ENCODE peak calls at places on chromosome 6, in nine cellular contexts. N is IMR-90, S is right lobe of liver, H is endothelial cell of umbilical vein, I is heart left ventricle, O is body of pancreas, Q is A549, A is spleen, M is GM12878. Y is an unnamed sample.

GRCh38 chr6:136011475-136011874 is 160.0 kb downstream of the PDE7B start:
- DNase-seq in I (no peak), N (peak), O (no peak), Q (no peak), M (no peak), H (no peak), A (no peak), S (no peak), Y (no peak)

GRCh38 chr6:116010400-116011095 is 50.1 kb downstream of the FRK start:
- DNase-seq in A (peak), H (peak), O (peak), Q (no peak), I (peak), N (peak), S (peak), M (no peak), Y (peak)

GRCh38 chr6:26125015-26125690 is 37.9 kb downstream of the HFE start:
- DNase-seq in H (peak), I (no peak), A (peak), S (no peak), N (no peak), O (peak), M (no peak), Q (no peak), Y (peak)

GRCh38 chr6:17966451-17966850 is 21.0 kb downstream of the KIF13A start:
- DNase-seq in S (no peak), A (no peak), I (no peak), N (no peak), O (no peak), H (no peak), M (no peak), Q (no peak), Y (no peak)

GRCh38 chr6:156857573-156857972 is 80.4 kb downstream of the ARID1B start:
- DNase-seq in N (peak), S (no peak), O (no peak), Q (no peak), A (no peak), M (no peak), H (no peak), I (no peak), Y (no peak)

GRCh38 chr6:45658396-45658795 is 280.7 kb upstream of the SUPT3H start:
- DNase-seq in N (peak), M (no peak), Q (no peak), I (no peak), H (no peak), O (no peak), A (no peak), S (no peak), Y (no peak)

GRCh38 chr6:5422321-5422915 is 161.1 kb downstream of the FARS2 start:
- DNase-seq in A (no peak), S (no peak), N (peak), O (peak), M (no peak), H (peak), Q (no peak), I (no peak), Y (no peak)

GRCh38 chr6:79631800-79632172 is 657 bp downstream of the SH3BGRL2 start:
- DNase-seq in Q (no peak), N (no peak), S (no peak), H (no peak), A (no peak), I (no peak), M (no peak), O (no peak), Y (no peak)

GRCh38 chr6:163349001-163349680 is 65.4 kb upstream of the QKI start:
- DNase-seq in I (no peak), Q (no peak), N (no peak), O (no peak), A (no peak), H (no peak), M (no peak), S (no peak), Y (no peak)

GRCh38 chr6:30556006-30556713 is at the start of gene GNL1:
- DNase-seq in H (peak), Q (peak), S (peak), N (peak), A (peak), O (peak), M (peak), I (peak), Y (peak)

GRCh38 chr6:82397962-82398692 is 34.5 kb downstream of the TPBG start:
- DNase-seq in M (no peak), Q (no peak), A (no peak), H (no peak), N (peak), S (no peak), I (no peak), O (no peak), Y (no peak)

GRCh38 chr6:6665505-6665904 is 77.0 kb downstream of the LY86 start:
- DNase-seq in S (no peak), Q (no peak), N (no peak), H (peak), O (no peak), A (no peak), M (no peak), I (no peak), Y (no peak)

GRCh38 chr6:1787894-1788293 is 178.2 kb downstream of the FOXC1 start:
- DNase-seq in Q (no peak), I (no peak), S (no peak), M (no peak), N (peak), A (no peak), O (peak), H (peak), Y (no peak)

GRCh38 chr6:66307490-66307889 is 600.5 kb upstream of the EYS start:
- DNase-seq in S (no peak), A (no peak), H (no peak), M (no peak), Q (no peak), O (no peak), I (no peak), N (no peak), Y (no peak)

GRCh38 chr6:69105288-69105687 is 470.2 kb downstream of the ADGRB3 start:
- DNase-seq in N (no peak), M (no peak), H (no peak), I (no peak), O (no peak), S (no peak), Q (no peak), A (no peak), Y (no peak)

GRCh38 chr6:65566117-65566516 is 140.9 kb downstream of the EYS start:
- DNase-seq in O (no peak), H (no peak), N (no peak), Q (no peak), A (no peak), S (no peak), M (no peak), I (no peak), Y (no peak)

GRCh38 chr6:169253745-169254238 is at the start of gene THBS2:
- DNase-seq in S (no peak), N (peak), M (no peak), Q (no peak), A (no peak), H (no peak), I (peak), O (no peak), Y (peak)
- H3K4me3 ChIP-seq in S (peak), N (peak), M (no peak), Q (no peak), A (peak), H (no peak), I (peak), O (no peak), Y (peak)

GRCh38 chr6:90500458-90500857 is 86.4 kb downstream of the MAP3K7 start:
- DNase-seq in M (no peak), I (no peak), H (no peak), N (no peak), A (no peak), S (no peak), O (no peak), Q (no peak), Y (no peak)

GRCh38 chr6:90495216-90495817 is 91.6 kb downstream of the MAP3K7 start:
- DNase-seq in A (no peak), N (no peak), S (no peak), Q (no peak), H (no peak), O (no peak), I (no peak), M (no peak), Y (no peak)

GRCh38 chr6:90496191-90496590 is 90.7 kb downstream of the MAP3K7 start:
- DNase-seq in M (no peak), I (no peak), N (no peak), A (no peak), H (no peak), O (no peak), Q (no peak), S (no peak), Y (no peak)

GRCh38 chr6:90496617-90497016 is 90.3 kb downstream of the MAP3K7 start:
- DNase-seq in M (no peak), Q (no peak), O (no peak), H (peak), N (no peak), S (no peak), A (no peak), I (no peak), Y (no peak)

DNA sequence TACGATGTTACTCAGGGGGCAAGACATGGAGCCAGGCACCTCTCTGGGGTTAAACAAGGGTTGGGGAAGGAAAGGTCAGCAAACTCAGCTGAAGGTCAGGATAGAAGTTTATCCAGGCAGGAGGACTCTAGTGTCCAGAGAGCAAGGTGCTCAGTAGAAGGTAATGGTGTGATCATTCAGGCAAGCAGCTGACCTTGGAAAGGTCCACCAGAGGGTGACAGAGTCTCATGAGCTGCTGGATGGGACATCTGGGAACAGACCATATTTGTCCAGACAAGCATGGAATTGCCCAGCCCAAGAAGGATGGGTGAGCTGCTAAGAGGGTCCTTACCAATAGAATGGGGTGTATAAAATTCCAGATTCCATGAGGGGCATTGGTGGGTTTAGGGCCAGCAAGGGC is 89.5 kb downstream of the MAP3K7 start:
- DNase-seq in S (no peak), I (no peak), N (no peak), M (no peak), H (no peak), O (no peak), A (no peak), Q (no peak), Y (no peak)
- TF ChIP-seq CTCF in S (no peak), I (no peak), N (no peak), M (no peak), H (peak), O (no peak), A (no peak), Q (no peak), Y (no peak)

DNA sequence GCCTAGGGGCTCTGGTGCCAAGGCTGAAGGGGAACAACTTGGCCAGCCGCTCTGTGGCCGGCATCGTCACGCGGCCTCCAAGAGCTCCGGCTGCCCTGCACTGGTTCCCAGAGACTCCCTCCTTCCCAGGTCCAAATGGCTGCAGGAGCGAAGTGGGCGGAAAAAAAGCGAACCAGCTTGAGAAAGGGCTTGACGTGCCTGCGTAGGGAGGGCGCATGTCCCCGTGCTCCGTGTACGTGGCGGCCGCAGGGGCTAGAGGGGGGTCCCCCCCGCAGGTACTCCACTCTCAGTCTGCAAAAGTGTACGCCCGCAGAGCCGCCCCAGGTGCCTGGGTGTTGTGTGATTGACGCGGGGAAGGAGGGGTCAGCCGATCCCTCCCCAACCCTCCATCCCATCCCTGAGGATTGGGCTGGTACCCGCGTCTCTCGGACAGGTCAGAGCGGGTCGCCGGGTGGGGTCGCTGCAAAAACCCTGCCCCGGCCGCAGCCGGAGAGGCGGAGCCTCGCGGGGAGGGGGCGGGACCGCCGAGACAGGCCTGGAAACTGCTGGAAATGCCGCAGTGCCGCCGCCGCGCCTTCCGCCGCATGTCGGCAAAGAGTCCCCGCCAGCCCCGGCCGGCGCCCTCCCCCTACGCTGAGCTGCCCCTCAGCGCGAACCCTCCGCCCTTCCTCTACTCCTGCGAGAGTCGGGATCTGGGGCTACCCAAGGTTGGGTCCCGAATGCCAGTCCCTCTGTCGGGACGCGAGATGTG is 814 bp upstream of the HSP90AB1 start:
- DNase-seq in Q (peak), N (peak), I (peak), A (peak), H (peak), O (peak), M (no peak), S (peak), Y (peak)
- TF ChIP-seq POLR2A in Q (peak), N (no peak), I (no peak), A (no peak), H (no peak), O (peak), M (no peak), S (no peak), Y (no peak)

DNA sequence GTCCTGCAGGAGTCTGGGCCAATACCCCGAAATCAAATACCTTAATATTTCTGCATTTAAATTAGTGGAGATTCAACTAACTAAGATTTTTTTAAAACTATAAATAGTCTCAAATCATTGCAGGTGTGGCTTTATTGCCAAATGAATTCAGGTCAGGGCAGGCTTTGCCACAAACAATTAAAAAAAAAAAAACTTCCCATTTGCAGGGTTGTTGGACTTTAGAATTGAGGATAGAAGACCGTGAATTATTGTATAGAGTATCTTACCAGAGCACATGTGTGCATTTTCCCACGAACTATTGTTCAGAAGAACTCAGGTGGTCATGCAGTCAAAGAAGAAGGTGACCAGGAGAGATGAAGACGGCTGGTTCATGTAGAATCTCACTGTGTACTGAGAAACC is 6.6 kb upstream of the PLEKHG1 start:
- DNase-seq in M (no peak), S (no peak), O (no peak), H (no peak), N (no peak), A (no peak), Q (no peak), I (no peak), Y (no peak)
- H3K4me3 ChIP-seq in M (no peak), S (no peak), O (no peak), H (no peak), N (no peak), A (no peak), Q (no peak), I (no peak), Y (no peak)

GRCh38 chr6:4125933-4126864 is 9.2 kb downstream of the ECI2 start:
- DNase-seq in S (no peak), A (no peak), M (no peak), H (peak), N (peak), I (no peak), O (no peak), Q (peak), Y (no peak)
- TF ChIP-seq CTCF in S (peak), A (no peak), M (no peak), H (peak), N (peak), I (no peak), O (no peak), Q (peak), Y (no peak)

DNA sequence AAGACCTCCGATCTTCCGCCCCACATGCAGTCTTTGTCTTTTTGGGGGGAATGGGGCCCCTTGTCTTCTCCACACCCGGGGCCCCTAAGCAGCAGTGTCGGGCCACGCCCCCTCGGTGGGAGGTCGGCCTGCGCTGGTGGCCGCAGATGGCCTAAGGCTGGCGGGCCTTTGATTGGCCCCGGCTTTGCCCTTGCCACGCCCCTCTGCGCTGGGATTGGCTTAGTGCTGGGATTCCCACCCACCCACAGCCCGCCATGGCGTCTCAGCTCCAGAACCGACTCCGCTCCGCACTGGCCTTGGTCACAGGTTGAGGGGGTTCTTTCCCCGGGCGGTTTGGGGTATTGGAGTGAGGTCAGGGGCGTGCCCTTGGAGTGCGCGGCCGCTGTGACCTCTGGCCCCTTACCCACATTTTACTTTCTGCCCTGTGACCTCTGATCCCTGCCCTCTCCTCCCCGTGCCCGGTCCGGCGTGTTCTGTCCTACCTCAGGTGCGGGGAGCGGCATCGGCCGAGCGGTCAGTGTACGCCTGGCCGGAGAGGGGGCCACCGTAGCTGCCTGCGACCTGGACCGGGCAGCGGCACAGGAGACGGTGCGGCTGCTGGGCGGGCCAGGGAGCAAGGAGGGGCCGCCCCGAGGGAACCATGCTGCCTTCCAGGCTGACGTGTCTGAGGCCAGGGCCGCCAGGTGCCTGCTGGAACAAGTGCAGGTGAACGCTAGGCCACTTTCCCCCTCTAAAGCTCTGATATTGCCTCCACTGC is at the start of gene HSD17B8:
- DNase-seq in I (peak), A (peak), M (peak), O (peak), H (peak), S (peak), Q (peak), N (peak), Y (peak)
- TF ChIP-seq POLR2A in I (no peak), A (no peak), M (peak), O (peak), H (peak), S (peak), Q (peak), N (peak), Y (no peak)

DNA sequence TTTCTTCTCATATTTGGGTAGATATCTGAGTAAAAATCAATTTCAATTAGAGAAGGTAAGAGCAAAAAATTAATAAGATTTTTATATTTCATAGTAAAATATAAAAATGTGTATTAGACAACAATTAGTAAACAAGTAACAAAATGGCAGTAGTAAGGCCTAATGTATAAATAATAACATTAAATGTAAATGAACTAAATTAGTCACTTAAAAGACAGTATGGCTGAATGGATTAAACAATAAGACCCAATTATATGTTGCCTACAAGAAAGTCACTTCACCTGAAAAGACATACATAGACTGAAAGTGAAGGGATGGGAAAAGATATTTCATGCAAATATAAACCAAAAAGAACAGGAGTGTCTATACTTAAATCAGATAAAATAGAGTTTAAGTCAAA is 147.6 kb downstream of the TRMT11 start:
- DNase-seq in M (no peak), Q (no peak), S (no peak), A (no peak), N (no peak), I (no peak), O (no peak), H (no peak), Y (no peak)
- H3K4me3 ChIP-seq in M (no peak), Q (no peak), S (no peak), A (no peak), N (no peak), I (no peak), O (no peak), H (no peak), Y (no peak)

DNA sequence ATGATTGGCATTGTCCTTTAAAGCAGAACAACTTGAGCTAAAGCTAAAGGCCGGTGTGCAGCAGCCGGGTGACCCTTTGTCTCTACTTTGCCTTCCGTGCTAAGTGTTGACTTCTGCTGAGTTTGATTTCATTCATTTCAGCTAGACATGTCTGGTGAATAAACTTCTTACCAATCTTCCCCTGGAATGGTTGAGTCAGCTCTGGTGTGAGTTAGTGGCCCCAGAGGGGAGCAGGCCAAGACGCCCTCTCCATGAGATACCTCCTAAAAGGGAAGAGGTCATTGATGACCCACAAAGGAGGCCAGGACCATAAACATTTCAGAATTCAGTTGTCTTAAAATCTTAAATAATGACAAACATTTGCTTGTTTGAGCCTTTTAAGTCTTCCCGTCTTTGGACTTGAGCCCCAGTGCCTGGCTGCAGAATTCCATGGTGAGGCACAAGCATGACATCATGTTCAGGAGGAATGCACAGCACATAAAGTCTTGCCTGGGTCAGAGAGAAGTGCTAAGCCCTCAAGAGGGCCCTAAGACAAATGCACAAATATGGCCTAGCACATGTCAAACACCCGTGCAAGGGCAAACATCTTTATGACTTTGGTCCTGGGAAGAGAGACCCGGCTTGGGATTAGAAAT is 96.3 kb upstream of the NEDD9 start:
- DNase-seq in A (no peak), H (no peak), M (no peak), N (peak), Q (no peak), O (no peak), I (no peak), S (no peak), Y (no peak)
- TF ChIP-seq CTCF in A (no peak), H (no peak), M (no peak), N (no peak), Q (no peak), O (no peak), I (no peak), S (no peak), Y (no peak)

DNA sequence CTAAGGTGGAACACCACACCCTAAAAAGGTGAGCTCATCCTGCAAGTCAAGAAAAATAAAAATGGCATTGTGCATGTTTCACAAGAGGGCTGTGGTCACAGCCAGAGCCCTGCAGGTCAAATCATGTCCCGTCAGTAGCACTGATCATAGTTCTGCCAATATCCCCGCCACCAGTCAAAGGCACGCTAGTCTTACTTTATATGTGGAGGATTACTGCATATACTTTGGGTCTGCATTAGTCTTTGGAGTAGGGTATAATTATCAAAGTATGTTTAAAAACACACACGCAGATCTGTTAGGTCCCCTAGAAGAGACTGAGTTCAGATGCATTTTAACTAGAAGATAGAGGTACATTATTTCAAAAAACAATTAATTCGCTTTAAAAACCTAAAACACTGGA is 1.8 kb downstream of the PERP start:
- DNase-seq in H (no peak), A (no peak), N (no peak), Q (peak), O (no peak), M (no peak), S (no peak), I (no peak), Y (no peak)
- TF ChIP-seq POLR2A in H (no peak), A (no peak), N (no peak), Q (no peak), O (no peak), M (no peak), S (peak), I (no peak), Y (no peak)